ENCODE peak calls at places on chromosomes 4 and X, in seven cellular contexts. P is right atrium auricular region, B is AG04450, C is psoas muscle, R is AG09319, W is fibroblast of mammary gland, Z is upper lobe of left lung. G is an unnamed sample.

GRCh38 chr4:183532823-183533222 is 28.0 kb downstream of the ING2 start:
- DNase-seq in P (no peak), B (peak; percentile 45), C (no peak), R (no peak), W (peak; percentile 22), Z (no peak), G (peak; percentile 80)

GRCh38 chrX:150602296-150602695 is 33.9 kb downstream of the MTM1 start:
- DNase-seq in P (no peak), B (no peak), C (no peak), R (no peak), W (no peak), Z (no peak), G (no peak)

GRCh38 chr4:152901205-152901604 is 34.9 kb upstream of the FHDC1 start:
- DNase-seq in P (no peak), B (no peak), C (no peak), R (no peak), W (no peak), Z (no peak), G (no peak)

GRCh38 chrX:109393859-109394258 is 88.0 kb downstream of the GUCY2F start:
- DNase-seq in P (no peak), B (no peak), C (no peak), R (no peak), W (peak; percentile 6), Z (no peak), G (no peak)

GRCh38 chr4:48862661-48863060 is 31.8 kb downstream of the OCIAD1 start:
- DNase-seq in P (no peak), B (no peak), C (no peak), R (no peak), W (no peak), Z (no peak), G (no peak)

GRCh38 chr4:113952452-113953029 is 26.9 kb downstream of the ARSJ start:
- DNase-seq in P (no peak), B (no peak), C (no peak), R (no peak), W (peak; percentile 66), Z (no peak), G (peak; percentile 19)

GRCh38 chrX:69120476-69120875 is 44.8 kb downstream of the PJA1 start:
- DNase-seq in P (no peak), B (no peak), C (no peak), R (no peak), W (no peak), Z (no peak), G (no peak)

GRCh38 chrX:57453901-57454300 is 137.9 kb upstream of the ZXDB start:
- DNase-seq in P (no peak), B (no peak), C (no peak), R (no peak), W (peak; percentile 13), Z (no peak), G (no peak)

GRCh38 chrX:13897571-13897970 is 80.7 kb upstream of the GPM6B start:
- DNase-seq in P (no peak), B (no peak), C (no peak), R (no peak), W (peak; percentile 58), Z (no peak), G (no peak)

GRCh38 chr4:82799006-82799881 is 648 bp upstream of the SCD5 start:
- DNase-seq in P (peak; percentile 53), B (no peak), C (no peak), R (no peak), W (no peak), Z (no peak), G (no peak)

GRCh38 chr4:30716158-30716557 is 4.0 kb upstream of the PCDH7 start:
- DNase-seq in P (no peak), B (no peak), C (no peak), R (no peak), W (peak; percentile 63), Z (no peak), G (peak; percentile 22)

GRCh38 chr4:30716671-30717207 is 3.4 kb upstream of the PCDH7 start:
- DNase-seq in P (no peak), B (no peak), C (no peak), R (no peak), W (peak; percentile 45), Z (no peak), G (no peak)

GRCh38 chr4:30718021-30718888 is 1.9 kb upstream of the PCDH7 start:
- DNase-seq in P (no peak), B (no peak), C (peak; percentile 36), R (no peak), W (peak; percentile 35), Z (no peak), G (no peak)

GRCh38 chr4:30717208-30718020 is 2.8 kb upstream of the PCDH7 start:
- DNase-seq in P (no peak), B (no peak), C (peak; percentile 18), R (no peak), W (peak; percentile 66), Z (peak; percentile 22), G (peak; percentile 7)

GRCh38 chr4:30714408-30715031 is 5.6 kb upstream of the PCDH7 start:
- DNase-seq in P (no peak), B (no peak), C (no peak), R (no peak), W (peak; percentile 55), Z (peak; percentile 26), G (peak; percentile 18)
- TF ChIP-seq CTCF in P (peak; percentile 49), B (peak; percentile 90), C (peak; percentile 39), R (peak; percentile 84), W (peak; percentile 86), Z (no peak), G (peak; percentile 87)

DNA sequence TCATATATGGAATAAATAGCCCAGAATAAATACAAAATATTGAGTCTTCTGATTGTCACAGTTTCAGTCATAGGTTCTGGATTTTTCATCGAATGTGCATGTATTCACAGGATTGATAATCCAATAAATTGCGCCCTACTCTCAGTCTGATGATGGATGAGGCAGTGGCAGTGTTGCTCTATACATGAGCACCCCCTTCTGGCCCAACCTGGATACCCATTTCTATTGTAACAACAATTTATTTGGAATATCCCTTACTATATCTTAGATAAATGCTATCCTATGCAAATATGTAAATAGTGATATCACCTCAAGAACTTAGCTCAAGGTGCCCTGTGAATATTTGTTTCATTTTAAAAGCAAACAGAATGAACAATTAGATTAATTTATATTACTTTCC is 733.7 kb upstream of the PABPC4L start:
- DNase-seq in P (no peak), B (no peak), C (no peak), R (no peak), W (no peak), Z (no peak), G (peak; percentile 20)
- TF ChIP-seq CTCF in P (no peak), B (peak; percentile 30), C (peak; percentile 5), R (peak; percentile 8), W (no peak), Z (no peak), G (peak; percentile 81)

GRCh38 chr4:78056265-78057129 is 626 bp upstream of the FRAS1 start:
- DNase-seq in P (peak; percentile 72), B (no peak), C (peak; percentile 46), R (peak; percentile 30), W (peak; percentile 79), Z (peak; percentile 72), G (peak; percentile 74)
- TF ChIP-seq CTCF in P (no peak), B (no peak), C (no peak), R (no peak), W (no peak), Z (no peak), G (peak; percentile 34)

GRCh38 chr4:84024405-84024804 is 474.7 kb downstream of the NKX6-1 start:
- DNase-seq in P (no peak), B (no peak), C (no peak), R (no peak), W (no peak), Z (no peak), G (no peak)
- TF ChIP-seq CTCF in P (no peak), B (no peak), C (no peak), R (no peak), W (no peak), Z (no peak), G (no peak)

GRCh38 chrX:151776936-151777335 is 42.4 kb downstream of the CNGA2 start:
- DNase-seq in P (peak; percentile 30), B (no peak), C (no peak), R (no peak), W (no peak), Z (no peak), G (no peak)

GRCh38 chrX:151771726-151772125 is 37.2 kb downstream of the CNGA2 start:
- DNase-seq in P (no peak), B (no peak), C (no peak), R (no peak), W (no peak), Z (no peak), G (no peak)

GRCh38 chrX:151779258-151779657 is 44.7 kb downstream of the CNGA2 start:
- DNase-seq in P (peak; percentile 18), B (no peak), C (no peak), R (no peak), W (no peak), Z (no peak), G (no peak)

GRCh38 chrX:151776113-151776790 is 41.7 kb downstream of the CNGA2 start:
- DNase-seq in P (peak; percentile 56), B (no peak), C (no peak), R (no peak), W (peak; percentile 66), Z (no peak), G (no peak)

DNA sequence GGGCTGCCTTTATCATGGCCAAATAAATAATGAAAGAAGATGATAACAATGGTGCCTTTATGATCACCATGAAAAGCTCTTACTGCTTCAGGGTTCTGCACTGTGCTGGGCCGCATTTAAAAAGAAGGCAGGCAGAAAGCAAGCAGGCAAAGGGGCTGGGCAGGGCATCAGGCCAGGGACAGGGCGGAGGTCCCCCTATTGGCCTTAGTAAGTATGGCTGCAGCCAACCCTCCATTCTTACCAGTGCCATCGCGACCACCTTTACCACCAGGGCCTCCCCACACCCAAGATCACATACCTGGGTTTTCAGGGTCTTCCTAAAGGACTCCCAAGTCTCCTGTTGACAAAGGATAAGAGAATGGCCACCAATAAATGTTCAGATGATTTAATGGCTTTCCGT is 38.9 kb downstream of the CNGA2 start:
- DNase-seq in P (peak; percentile 34), B (no peak), C (no peak), R (no peak), W (no peak), Z (no peak), G (no peak)
- TF ChIP-seq CTCF in P (no peak), B (no peak), C (no peak), R (no peak), W (no peak), Z (no peak), G (no peak)

GRCh38 chr4:132642196-132642817 is 506.8 kb upstream of the PCDH10 start:
- DNase-seq in P (no peak), B (peak; percentile 16), C (no peak), R (no peak), W (peak; percentile 9), Z (no peak), G (peak; percentile 37)
- TF ChIP-seq CTCF in P (no peak), B (peak; percentile 87), C (no peak), R (peak; percentile 13), W (peak; percentile 51), Z (no peak), G (peak; percentile 81)

GRCh38 chrX:11913001-11913400 is 155.0 kb downstream of the MSL3 start:
- DNase-seq in P (no peak), B (no peak), C (no peak), R (no peak), W (no peak), Z (no peak), G (no peak)

DNA sequence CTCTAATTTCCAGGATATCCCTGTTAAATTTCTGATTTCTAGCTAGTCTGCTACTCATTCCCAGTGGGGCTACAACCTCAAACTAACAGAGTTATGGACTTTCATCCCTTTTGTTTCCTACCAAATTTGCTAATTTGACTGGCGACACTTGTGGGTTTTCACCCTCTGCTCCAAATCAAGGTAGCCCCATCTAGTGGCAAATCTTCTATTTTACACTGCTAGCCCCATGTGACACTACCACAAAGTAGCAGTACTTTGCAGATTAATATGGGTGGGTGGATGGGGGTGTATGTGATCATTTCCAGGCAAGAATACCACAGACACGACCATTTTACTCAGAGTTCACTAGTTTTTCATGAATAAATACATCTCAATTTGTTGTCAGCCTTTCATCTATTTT is 150.3 kb downstream of the MSL3 start:
- DNase-seq in P (no peak), B (no peak), C (no peak), R (no peak), W (peak; percentile 45), Z (no peak), G (peak; percentile 3)
- TF ChIP-seq CTCF in P (no peak), B (peak; percentile 50), C (no peak), R (peak; percentile 35), W (peak; percentile 56), Z (no peak), G (peak; percentile 67)

G was measured in HFFc6.